ENCODE peak calls at places on chromosome 11, in ten cellular contexts. X is hepatocyte, N is neural progenitor cell, T is fibroblast of lung, U is SK-N-SH, O is OCI-LY7, B is DND-41, L is PC-3, R is MM.1S, H is IMR-90. E is an unnamed sample.
A peak's percentile ranks its signal among the peaks of the same experiment; 100 is the strongest.

GRCh38 chr11:97269527-97269926 is 879.7 kb downstream of the JRKL start:
- DNase-seq in X (peak; percentile 23), N (peak; percentile 47), T (no peak), U (peak; percentile 2), O (no peak), B (no peak), L (peak; percentile 33), R (no peak), H (no peak), E (peak; percentile 86)

GRCh38 chr11:31236052-31236652 is 133.4 kb downstream of the DCDC1 start:
- DNase-seq in X (no peak), N (no peak), T (peak; percentile 35), U (no peak), O (peak; percentile 8), B (no peak), L (peak; percentile 42), R (peak; percentile 40), H (no peak), E (no peak)

GRCh38 chr11:111452146-111452545 is 60.0 kb downstream of the BTG4 start:
- DNase-seq in X (no peak), N (no peak), T (no peak), U (peak; percentile 4), O (no peak), B (no peak), L (peak; percentile 60), R (no peak), H (peak; percentile 82), E (no peak)

GRCh38 chr11:17522655-17523054 is 21.6 kb downstream of the USH1C start:
- DNase-seq in X (no peak), N (no peak), T (no peak), U (no peak), O (no peak), B (no peak), L (no peak), R (no peak), H (no peak), E (no peak)

GRCh38 chr11:123653405-123653996 is 923 bp downstream of the SCN3B start:
- DNase-seq in X (no peak), N (no peak), T (no peak), U (no peak), O (no peak), B (no peak), L (peak; percentile 19), R (no peak), H (no peak), E (no peak)

GRCh38 chr11:134469627-134470026 is 57.6 kb upstream of the B3GAT1 start:
- DNase-seq in X (no peak), N (no peak), T (no peak), U (peak; percentile 61), O (peak; percentile 51), B (no peak), L (peak; percentile 7), R (no peak), H (no peak), E (peak; percentile 47)

GRCh38 chr11:131077340-131077739 is 161.1 kb upstream of the SNX19 start:
- DNase-seq in X (no peak), N (no peak), T (no peak), U (no peak), O (no peak), B (no peak), L (peak; percentile 52), R (no peak), H (peak; percentile 59), E (no peak)

GRCh38 chr11:94649925-94650623 is 82.9 kb downstream of the PIWIL4 start:
- DNase-seq in X (no peak), N (no peak), T (no peak), U (no peak), O (no peak), B (no peak), L (no peak), R (no peak), H (no peak), E (peak; percentile 89)

GRCh38 chr11:45857834-45858492 is 10.7 kb downstream of the CRY2 start:
- DNase-seq in X (peak; percentile 58), N (no peak), T (peak; percentile 82), U (peak; percentile 60), O (no peak), B (no peak), L (no peak), R (no peak), H (peak; percentile 84), E (no peak)

GRCh38 chr11:45860764-45861510 is 13.7 kb downstream of the CRY2 start:
- DNase-seq in X (no peak), N (no peak), T (no peak), U (no peak), O (no peak), B (no peak), L (no peak), R (no peak), H (no peak), E (no peak)

GRCh38 chr11:45858751-45859398 is 11.6 kb downstream of the CRY2 start:
- DNase-seq in X (no peak), N (no peak), T (no peak), U (no peak), O (no peak), B (no peak), L (no peak), R (no peak), H (no peak), E (no peak)

GRCh38 chr11:45859661-45860140 is 12.4 kb downstream of the CRY2 start:
- DNase-seq in X (peak; percentile 90), N (peak; percentile 62), T (peak; percentile 99), U (peak; percentile 87), O (no peak), B (no peak), L (no peak), R (no peak), H (peak; percentile 99), E (peak; percentile 41)

GRCh38 chr11:45860348-45860747 is 13.1 kb downstream of the CRY2 start:
- DNase-seq in X (no peak), N (no peak), T (no peak), U (no peak), O (no peak), B (no peak), L (no peak), R (no peak), H (no peak), E (no peak)
- H3K4me2 ChIP-seq in X (peak overlapping the region; percentile 25), N (no peak overlapping the region), T (peak overlapping the region; percentile 81), U (no peak overlapping the region), O (no peak overlapping the region), B (no peak overlapping the region), L (no peak overlapping the region), R (no peak overlapping the region), H (peak overlapping the region; percentile 35), E (no peak overlapping the region)

DNA sequence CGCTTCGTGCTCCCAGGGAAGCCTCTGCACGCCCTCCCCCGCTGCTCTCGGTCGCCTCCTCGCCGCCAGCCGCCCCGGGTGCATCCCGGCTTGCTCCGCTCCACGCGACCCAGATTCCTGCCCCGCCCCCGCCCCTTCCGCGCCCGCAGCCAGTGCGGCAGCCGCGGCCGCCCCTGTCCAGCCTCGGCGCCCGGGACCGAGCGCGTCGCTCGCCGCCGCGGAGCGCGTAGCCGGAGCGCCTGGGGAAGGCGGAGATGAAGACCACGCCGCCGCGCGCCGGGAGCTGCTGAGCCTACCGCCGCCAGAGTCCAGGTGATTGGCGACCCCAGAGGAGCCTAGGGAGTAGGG is at the start of gene ELMOD1:
- DNase-seq in X (peak; percentile 78), N (peak; percentile 85), T (peak; percentile 22), U (peak; percentile 90), O (no peak), B (no peak), L (peak; percentile 45), R (peak; percentile 71), H (peak; percentile 23), E (peak; percentile 72)
- TF ChIP-seq CTCF in X (no peak), N (no peak), T (peak; percentile 14), U (peak; percentile 17), O (no peak), B (no peak), L (no peak), R (no peak), H (peak; percentile 21), E (peak; percentile 6)

DNA sequence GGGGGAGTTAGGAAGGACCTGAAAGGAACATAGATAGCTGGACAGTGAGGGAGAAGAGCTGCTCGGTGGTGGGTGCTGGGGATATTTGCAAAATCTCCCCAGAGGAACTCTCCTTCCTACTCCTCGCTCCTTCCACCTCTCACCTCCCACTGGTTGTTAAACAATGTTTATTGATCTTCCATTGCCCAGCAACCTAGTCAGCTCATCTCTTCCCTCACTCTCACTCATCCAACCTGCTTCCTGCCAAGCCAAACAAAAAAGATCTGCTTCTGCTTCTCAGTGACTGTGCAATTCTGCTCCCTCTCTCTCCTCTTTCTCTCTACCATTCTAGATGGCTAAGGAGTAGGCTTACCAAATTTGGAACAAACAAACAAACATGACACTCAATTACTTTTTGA is 115.0 kb downstream of the SLC1A2 start:
- DNase-seq in X (peak; percentile 13), N (no peak), T (peak; percentile 72), U (no peak), O (no peak), B (no peak), L (peak; percentile 55), R (no peak), H (peak; percentile 88), E (no peak)
- H3K4me2 ChIP-seq in X (no peak overlapping the region), N (no peak overlapping the region), T (no peak overlapping the region), U (no peak overlapping the region), O (no peak overlapping the region), B (no peak overlapping the region), L (peak overlapping the region; percentile 19), R (no peak overlapping the region), H (peak overlapping the region; percentile 12), E (no peak overlapping the region)

GRCh38 chr11:126411971-126412381 is 56.5 kb downstream of the ST3GAL4 start:
- DNase-seq in X (no peak), N (no peak), T (no peak), U (no peak), O (no peak), B (no peak), L (no peak), R (no peak), H (no peak), E (peak; percentile 44)

GRCh38 chr11:126413843-126414405 is 58.4 kb downstream of the ST3GAL4 start:
- DNase-seq in X (no peak), N (no peak), T (no peak), U (no peak), O (no peak), B (no peak), L (no peak), R (no peak), H (no peak), E (no peak)

GRCh38 chr11:126414615-126415014 is 59.1 kb downstream of the ST3GAL4 start:
- DNase-seq in X (no peak), N (no peak), T (no peak), U (no peak), O (no peak), B (no peak), L (peak; percentile 35), R (no peak), H (no peak), E (no peak)

GRCh38 chr11:126415128-126415527 is 59.6 kb downstream of the ST3GAL4 start:
- DNase-seq in X (peak; percentile 65), N (no peak), T (peak; percentile 96), U (no peak), O (no peak), B (no peak), L (no peak), R (no peak), H (peak; percentile 69), E (no peak)

DNA sequence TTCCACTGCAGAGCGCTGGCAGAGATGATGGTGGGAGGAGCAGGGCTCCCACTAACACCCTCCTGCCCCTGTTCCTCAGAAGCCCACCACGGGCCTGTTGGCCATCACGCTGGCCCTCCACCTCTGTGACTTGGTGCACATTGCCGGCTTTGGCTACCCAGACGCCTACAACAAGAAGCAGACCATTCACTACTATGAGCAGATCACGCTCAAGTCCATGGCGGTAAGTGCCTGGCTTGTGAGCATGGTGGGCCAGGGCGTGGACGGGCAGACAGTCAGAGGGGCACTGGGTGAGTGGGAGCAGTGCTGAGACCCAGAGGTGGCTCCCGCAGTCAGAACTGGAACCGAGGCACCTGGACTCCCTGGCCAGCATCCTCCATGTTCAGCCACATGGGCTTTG is 57.9 kb downstream of the ST3GAL4 start:
- DNase-seq in X (no peak), N (no peak), T (no peak), U (no peak), O (no peak), B (no peak), L (no peak), R (no peak), H (no peak), E (no peak)
- TF ChIP-seq CTCF in X (no peak), N (no peak), T (no peak), U (no peak), O (no peak), B (no peak), L (no peak), R (no peak), H (no peak), E (no peak)